ENCODE peak calls at places on chromosomes 2 and 18, in five cellular contexts. H is stomach, V is uterus, A is GM12878, L is MM.1S. G is an unnamed sample.

GRCh38 chr2:237091779-237092436 is 6.2 kb downstream of the COPS8 start:
- DNase-seq in H (no peak), V (peak; percentile 35), A (no peak), L (no peak), G (no peak)

GRCh38 chr18:7017013-7017412 is 100.6 kb downstream of the LAMA1 start:
- DNase-seq in H (no peak), V (no peak), A (no peak), L (no peak), G (no peak)

GRCh38 chr2:117087565-117088291 is 726.8 kb upstream of the DDX18 start:
- DNase-seq in H (no peak), V (no peak), A (no peak), L (no peak), G (no peak)

GRCh38 chr18:25454728-25455127 is 102.8 kb upstream of the ZNF521 start:
- DNase-seq in H (no peak), V (no peak), A (no peak), L (no peak), G (no peak)

GRCh38 chr18:38497281-38497680 is 931.7 kb upstream of the CELF4 start:
- DNase-seq in H (no peak), V (no peak), A (no peak), L (no peak), G (no peak)

GRCh38 chr2:213995400-213996105 is 415.3 kb upstream of the VWC2L start:
- DNase-seq in H (no peak), V (no peak), A (no peak), L (no peak), G (no peak)

GRCh38 chr2:64362562-64363026 is 91.4 kb upstream of the LGALSL start:
- DNase-seq in H (peak; percentile 49), V (no peak), A (no peak), L (no peak), G (no peak)

GRCh38 chr2:109727929-109728447 is 66.1 kb upstream of the RGPD5 start:
- DNase-seq in H (no peak), V (no peak), A (no peak), L (no peak), G (no peak)

GRCh38 chr2:72889991-72890390 is 2.8 kb downstream of the SPR start:
- DNase-seq in H (no peak), V (no peak), A (no peak), L (no peak), G (no peak)

GRCh38 chr2:207239222-207239674 is 73.5 kb upstream of the KLF7 start:
- DNase-seq in H (peak; percentile 28), V (peak; percentile 56), A (no peak), L (no peak), G (peak; percentile 77)

GRCh38 chr2:220499281-220499680 is 871.9 kb downstream of the SLC4A3 start:
- DNase-seq in H (no peak), V (no peak), A (no peak), L (no peak), G (no peak)

GRCh38 chr2:227576110-227576509 is 22.6 kb upstream of the SCYGR2 start:
- DNase-seq in H (no peak), V (no peak), A (no peak), L (no peak), G (no peak)

GRCh38 chr2:134818321-134818720 is 20.1 kb upstream of the ACMSD start:
- DNase-seq in H (no peak), V (no peak), A (no peak), L (no peak), G (no peak)

GRCh38 chr2:46460991-46461715 is 18.2 kb upstream of the TMEM247 start:
- DNase-seq in H (peak; percentile 87), V (peak; percentile 83), A (peak; percentile 39), L (peak; percentile 72), G (peak; percentile 38)

GRCh38 chr2:12982149-12982584 is 265.4 kb downstream of the TRIB2 start:
- DNase-seq in H (no peak), V (no peak), A (no peak), L (no peak), G (no peak)

GRCh38 chr2:134839649-134840048 is 1.2 kb downstream of the ACMSD start:
- DNase-seq in H (no peak), V (no peak), A (no peak), L (no peak), G (no peak)

GRCh38 chr2:143284087-143284675 is 155.0 kb downstream of the ARHGAP15 start:
- DNase-seq in H (no peak), V (no peak), A (no peak), L (peak; percentile 51), G (no peak)

GRCh38 chr2:130851624-130852382 is 15.1 kb downstream of the ARHGEF4 start:
- DNase-seq in H (no peak), V (no peak), A (no peak), L (no peak), G (no peak)

GRCh38 chr2:240986787-240987411 is 11.5 kb upstream of the SNED1 start:
- DNase-seq in H (no peak), V (peak; percentile 56), A (no peak), L (no peak), G (no peak)

GRCh38 chr2:12620759-12621158 is 96.0 kb upstream of the TRIB2 start:
- DNase-seq in H (no peak), V (no peak), A (no peak), L (no peak), G (no peak)

GRCh38 chr2:43636616-43637015 is 444 bp upstream of the PLEKHH2 start:
- DNase-seq in H (no peak), V (no peak), A (no peak), L (peak; percentile 53), G (no peak)

GRCh38 chr18:59318460-59318859 is at the start of gene CPLX4:
- DNase-seq in H (no peak), V (no peak), A (no peak), L (no peak), G (no peak)

GRCh38 chr2:227127236-227127635 is 36.8 kb downstream of the COL4A4 start:
- DNase-seq in H (no peak), V (no peak), A (no peak), L (no peak), G (no peak)

GRCh38 chr18:40382191-40382590 is 1572.8 kb upstream of the PIK3C3 start:
- DNase-seq in H (no peak), V (no peak), A (no peak), L (no peak), G (no peak)

GRCh38 chr2:220962556-220962955 is 609.5 kb downstream of the EPHA4 start:
- DNase-seq in H (no peak), V (no peak), A (no peak), L (no peak), G (no peak)

GRCh38 chr18:48007955-48008701 is 77.7 kb upstream of the SMAD2 start:
- DNase-seq in H (peak; percentile 78), V (peak; percentile 54), A (no peak), L (peak; percentile 82), G (no peak)

GRCh38 chr18:435940-436339 is 64.6 kb downstream of the COLEC12 start:
- DNase-seq in H (no peak), V (no peak), A (no peak), L (no peak), G (no peak)

GRCh38 chr2:148569221-148569620 is 75.3 kb upstream of the EPC2 start:
- DNase-seq in H (no peak), V (no peak), A (no peak), L (no peak), G (no peak)

GRCh38 chr2:1546023-1546591 is 132.8 kb downstream of the TPO start:
- DNase-seq in H (no peak), V (peak; percentile 48), A (no peak), L (peak; percentile 16), G (no peak)

GRCh38 chr2:47822518-47822917 is 39.6 kb downstream of the MSH6 start:
- DNase-seq in H (no peak), V (no peak), A (no peak), L (no peak), G (no peak)

GRCh38 chr2:221097568-221097915 is 474.6 kb downstream of the EPHA4 start:
- DNase-seq in H (no peak), V (no peak), A (no peak), L (no peak), G (no peak)

GRCh38 chr2:205696541-205697441 is 14.5 kb downstream of the NRP2 start:
- DNase-seq in H (no peak), V (peak; percentile 55), A (no peak), L (no peak), G (no peak)

GRCh38 chr2:46950314-46950713 is 34.7 kb upstream of the MCFD2 start:
- DNase-seq in H (no peak), V (no peak), A (no peak), L (no peak), G (no peak)

DNA sequence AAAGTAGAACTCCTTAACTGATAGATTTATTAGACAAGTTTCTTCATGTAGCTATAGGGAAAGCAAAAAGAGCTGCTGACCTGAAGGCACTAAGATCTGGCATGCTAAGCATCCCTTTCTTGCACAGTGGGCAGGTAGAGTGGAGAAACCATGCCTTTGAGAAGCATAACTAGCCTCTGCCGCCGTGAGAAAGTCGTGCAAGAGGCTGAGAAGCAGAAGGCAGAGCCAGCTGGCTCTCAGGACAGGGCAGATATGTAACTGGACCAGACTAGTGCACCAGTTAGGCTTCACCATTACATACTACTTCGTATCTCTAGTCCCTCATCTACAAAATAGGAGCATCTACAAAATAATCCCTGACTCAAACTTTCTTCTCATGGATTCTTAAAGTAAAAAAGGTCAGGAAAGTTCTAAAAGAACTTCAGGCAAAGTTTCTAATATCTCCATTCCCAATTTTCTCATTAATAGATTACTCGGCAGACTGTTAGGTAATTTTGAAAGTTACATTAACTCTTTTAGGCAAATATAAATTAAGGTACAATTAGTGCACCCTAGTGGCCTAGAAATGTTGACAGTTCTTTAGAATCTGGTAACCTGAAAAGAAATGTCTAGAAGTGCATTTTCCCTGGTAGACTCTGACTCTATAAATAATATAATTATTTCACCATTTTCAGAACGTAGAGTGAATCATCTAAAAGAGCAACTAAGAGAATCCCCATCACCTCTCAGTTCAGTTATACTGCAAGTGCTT is 10.3 kb downstream of the ERBB4 start:
- DNase-seq in H (no peak), V (no peak), A (no peak), L (no peak), G (no peak)
- TF ChIP-seq CTCF in H (no peak), V (no peak), A (no peak), L (peak; percentile 28), G (no peak)

GRCh38 chr2:36477315-36477714 is 120.7 kb downstream of the FEZ2 start:
- DNase-seq in H (no peak), V (no peak), A (no peak), L (no peak), G (no peak)
- H3K9me3 ChIP-seq in H (peaks cover 28% of the 10 kb centered on the region), V (no peaks in the 10 kb centered on the region), A (peaks cover 3% of the 10 kb centered on the region), L (no peaks in the 10 kb centered on the region), G (peaks cover 10% of the 10 kb centered on the region)

DNA sequence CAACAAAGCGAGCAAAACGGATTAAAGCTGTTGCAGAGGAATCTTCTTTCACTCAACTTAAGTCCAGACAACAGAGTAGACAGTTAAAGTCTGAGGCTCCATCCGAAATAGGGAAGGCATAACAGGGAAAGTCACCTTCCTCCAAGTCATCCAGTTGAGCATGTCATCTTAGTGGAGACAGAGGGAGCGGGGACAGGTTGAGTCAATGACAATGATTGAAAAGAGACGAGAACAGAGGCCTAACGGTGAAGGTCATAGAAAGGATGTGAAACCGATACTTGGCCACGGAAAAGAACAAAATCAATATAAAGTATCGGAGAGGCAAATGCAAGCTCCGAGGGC is 446 bp downstream of the C18orf32 start:
- DNase-seq in H (no peak), V (no peak), A (no peak), L (no peak), G (no peak)
- H3K36me3 ChIP-seq in H (peaks cover 60% of the 10 kb centered on the region), V (no peaks in the 10 kb centered on the region), A (peaks cover 5% of the 10 kb centered on the region), L (peaks cover 22% of the 10 kb centered on the region), G (peaks cover 20% of the 10 kb centered on the region)

DNA sequence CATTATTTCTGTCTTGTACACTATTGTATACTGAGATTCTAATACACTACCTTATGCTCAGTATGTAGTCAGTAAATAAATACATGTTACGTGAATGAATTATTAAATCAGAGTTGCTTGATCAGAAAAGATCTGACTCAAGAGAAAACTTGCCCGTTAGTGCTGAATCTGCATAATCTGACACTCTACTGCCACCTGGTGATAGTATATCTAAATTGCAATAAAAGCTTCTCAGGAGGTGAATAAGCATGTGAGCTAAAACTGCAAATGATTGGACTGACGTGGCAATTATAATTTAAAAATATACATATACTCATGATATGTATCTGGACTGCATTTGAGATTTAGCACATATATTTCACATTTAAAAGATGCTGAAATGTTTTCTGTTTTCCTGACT is 70.4 kb downstream of the KIAA1328 start:
- DNase-seq in H (no peak), V (no peak), A (no peak), L (peak; percentile 65), G (no peak)
- TF ChIP-seq CTCF in H (no peak), V (no peak), A (peak; percentile 28), L (peak; percentile 54), G (no peak)

G was measured in thoracic aorta.